ENCODE peak calls at places on chromosome 3, in ten cellular contexts. E is central memory CD8-positive, alpha-beta T cell; J is activated B cell treated with CpG ODN at 0.5 μM for 24 hours; Y is PC-3; L is GM23338; Q is activated CD8-positive, alpha-beta T cell treated with anti-CD3 and anti-CD28 coated beads for 36 hours; N is stimulated activated naive B cell treated with anti-CD40 and anti-IgM and Interleukin-4, amounts not matched to agents 10 μg/mL and 1 μg/mL and 100 μg/mL, for 72 hours; A is stimulated activated effector memory CD8-positive, alpha-beta T cell treated with anti-CD3 and anti-CD28 coated beads, Interleukin-12 subunit alpha, Interleukin-12 subunit beta, amount 100 ng/mL, for 72 hours; G is naive thymus-derived CD8-positive, alpha-beta T cell; M is A549. X is an unnamed sample.

GRCh38 chr3:11136116-11136515 is 18.2 kb upstream of the HRH1 start:
- ATAC-seq in M (no peak), J (no peak), Y (no peak), E (no peak), Q (no peak), L (no peak), A (no peak), N (no peak), G (no peak), X (no peak)

GRCh38 chr3:59790241-59790640 is 740.4 kb upstream of the CFAP20DC start:
- ATAC-seq in E (no peak), G (no peak), J (no peak), L (no peak), Q (no peak), N (no peak), M (no peak), A (no peak), Y (no peak), X (no peak)

GRCh38 chr3:129312671-129313414 is 34.2 kb downstream of the HMCES start:
- ATAC-seq in Y (no peak), M (peak; percentile 11), E (no peak), J (no peak), N (no peak), G (no peak), L (no peak), A (no peak), Q (no peak), X (no peak)

GRCh38 chr3:67896130-67896529 is 241.7 kb upstream of the SUCLG2 start:
- ATAC-seq in E (no peak), G (no peak), Q (no peak), N (no peak), M (no peak), L (no peak), J (no peak), Y (no peak), A (no peak), X (no peak)

GRCh38 chr3:88282519-88283241 is 132.9 kb downstream of the C3orf38 start:
- ATAC-seq in E (no peak), L (no peak), G (no peak), Y (peak; percentile 18), N (no peak), Q (no peak), J (no peak), M (no peak), A (no peak), X (no peak)

GRCh38 chr3:10941972-10942371 is 50.6 kb upstream of the SLC6A1 start:
- ATAC-seq in J (no peak), N (no peak), Y (peak; percentile 30), G (no peak), E (no peak), A (peak; percentile 5), L (peak; percentile 26), Q (peak; percentile 64), M (peak; percentile 26), X (no peak)

GRCh38 chr3:34807611-34808010 is 831.7 kb upstream of the ARPP21 start:
- ATAC-seq in Y (no peak), E (no peak), L (peak; percentile 46), Q (no peak), A (no peak), J (no peak), G (no peak), N (no peak), M (no peak), X (no peak)

GRCh38 chr3:8324727-8325126 is 176.9 kb upstream of the LMCD1 start:
- ATAC-seq in M (peak; percentile 100), A (peak; percentile 81), L (peak; percentile 96), G (peak; percentile 79), E (peak; percentile 74), N (peak; percentile 88), Y (peak; percentile 85), Q (peak; percentile 80), J (no peak), X (peak; percentile 59)

GRCh38 chr3:114899186-114899931 is 247.7 kb downstream of the ZBTB20 start:
- ATAC-seq in Y (no peak), L (no peak), J (no peak), M (peak; percentile 81), A (no peak), G (no peak), N (no peak), Q (no peak), E (no peak), X (no peak)

GRCh38 chr3:152308475-152308844 is 39.7 kb downstream of the MBNL1 start:
- ATAC-seq in M (peak; percentile 51), Y (no peak), N (no peak), L (no peak), E (no peak), J (no peak), G (no peak), A (no peak), Q (no peak), X (no peak)

GRCh38 chr3:112459750-112460149 is 39.5 kb downstream of the BTLA start:
- ATAC-seq in M (no peak), N (peak; percentile 79), Y (no peak), E (no peak), G (peak; percentile 14), A (peak; percentile 78), Q (peak; percentile 48), J (peak; percentile 49), L (no peak), X (peak; percentile 80)

GRCh38 chr3:67016522-67017080 is 18.5 kb downstream of the KBTBD8 start:
- ATAC-seq in Q (no peak), G (peak; percentile 50), E (no peak), Y (no peak), M (no peak), J (peak; percentile 43), A (no peak), L (no peak), N (peak; percentile 70), X (peak; percentile 75)

GRCh38 chr3:121942116-121942786 is 48.0 kb downstream of the SLC15A2 start:
- ATAC-seq in G (no peak), A (no peak), M (no peak), N (no peak), E (no peak), Q (no peak), Y (peak; percentile 59), J (no peak), L (no peak), X (no peak)

GRCh38 chr3:194711913-194712312 is 26.2 kb downstream of the FAM43A start:
- ATAC-seq in M (peak; percentile 38), Q (no peak), N (no peak), G (no peak), Y (peak; percentile 91), A (no peak), J (no peak), E (no peak), L (no peak), X (no peak)

GRCh38 chr3:161171639-161172552 is 49.2 kb upstream of the NMD3 start:
- ATAC-seq in G (no peak), M (peak; percentile 54), L (peak; percentile 80), Q (no peak), E (no peak), N (no peak), A (no peak), J (no peak), Y (peak; percentile 57), X (no peak)

GRCh38 chr3:31648286-31648968 is 115.7 kb downstream of the STT3B start:
- ATAC-seq in N (no peak), A (no peak), M (peak; percentile 25), J (no peak), L (no peak), G (no peak), Q (peak; percentile 20), E (no peak), Y (peak; percentile 13), X (no peak)

GRCh38 chr3:46538803-46539442 is 27.2 kb downstream of the LRRC2 start:
- ATAC-seq in Q (peak; percentile 93), Y (peak; percentile 92), A (peak; percentile 93), M (no peak), N (peak; percentile 95), L (no peak), E (peak; percentile 98), J (peak; percentile 86), G (peak; percentile 95), X (peak; percentile 98)

GRCh38 chr3:168272343-168272984 is 176.7 kb upstream of the GOLIM4 start:
- ATAC-seq in G (no peak), Y (peak; percentile 79), E (no peak), L (peak; percentile 86), M (no peak), A (no peak), J (no peak), Q (no peak), N (no peak), X (no peak)

GRCh38 chr3:165640970-165641369 is 196.3 kb downstream of the BCHE start:
- ATAC-seq in Y (no peak), M (no peak), E (no peak), J (no peak), A (no peak), Q (no peak), N (no peak), L (no peak), G (no peak), X (no peak)

GRCh38 chr3:41997702-41998551 is 36.0 kb upstream of the ULK4 start:
- ATAC-seq in N (peak; percentile 45), G (no peak), J (peak; percentile 40), M (peak; percentile 75), L (peak; percentile 89), E (no peak), A (no peak), Y (no peak), Q (no peak), X (no peak)

GRCh38 chr3:63046152-63046551 is 170.9 kb upstream of the CADPS start:
- ATAC-seq in M (no peak), A (no peak), Y (no peak), N (no peak), J (no peak), E (no peak), G (no peak), Q (no peak), L (no peak), X (no peak)

GRCh38 chr3:69535613-69536012 is 149.7 kb upstream of the FRMD4B start:
- ATAC-seq in G (no peak), E (no peak), M (no peak), L (peak; percentile 30), J (no peak), Y (no peak), N (no peak), Q (no peak), A (peak; percentile 21), X (peak; percentile 13)

GRCh38 chr3:169310190-169310918 is 353.2 kb downstream of the MECOM start:
- ATAC-seq in J (no peak), N (peak; percentile 42), Q (no peak), G (no peak), Y (no peak), M (no peak), L (no peak), E (no peak), A (no peak), X (no peak)

GRCh38 chr3:8538904-8539303 is 37.3 kb downstream of the LMCD1 start:
- ATAC-seq in J (no peak), A (no peak), E (no peak), L (no peak), Y (no peak), M (no peak), G (no peak), N (no peak), Q (no peak), X (no peak)

GRCh38 chr3:172630316-172630715 is 80.6 kb downstream of the NCEH1 start:
- ATAC-seq in Q (no peak), Y (no peak), N (no peak), M (no peak), L (no peak), J (no peak), A (no peak), E (no peak), G (no peak), X (no peak)

GRCh38 chr3:10213156-10213792 is 35.0 kb upstream of the TATDN2 start:
- ATAC-seq in L (no peak), A (peak; percentile 52), Q (no peak), M (no peak), Y (no peak), E (no peak), J (peak; percentile 89), N (peak; percentile 54), G (no peak), X (peak; percentile 93)

GRCh38 chr3:187039723-187040414 is 99.4 kb downstream of the RPL39L start:
- ATAC-seq in N (no peak), G (no peak), A (no peak), J (peak; percentile 21), Y (no peak), L (no peak), M (no peak), E (no peak), Q (no peak), X (peak; percentile 58)

GRCh38 chr3:37574177-37574958 is 287.3 kb upstream of the CTDSPL start:
- ATAC-seq in M (no peak), Q (no peak), G (no peak), J (no peak), L (no peak), N (no peak), E (no peak), Y (no peak), A (no peak), X (no peak)